ENCODE peak calls at places on chromosomes 13 and 19, in ten cellular contexts. One of them, this sample, is unnamed.

GRCh38 chr13:105442941-105443340 is 1092.5 kb downstream of the EFNB2 start:
- DNase-seq in suprapubic skin: no peak
- DNase-seq in ovary: no peak
- DNase-seq in tibial nerve: no peak
- DNase-seq in sigmoid colon: no peak
- DNase-seq in A549: peak
- DNase-seq in K562: no peak
- DNase-seq in stomach: no peak
- DNase-seq in H1: no peak
- DNase-seq in GM12878: no peak
- DNase-seq in this sample: no peak

GRCh38 chr13:95982144-95982543 is 71.1 kb downstream of the UGGT2 start:
- DNase-seq in suprapubic skin: no peak
- DNase-seq in ovary: no peak
- DNase-seq in tibial nerve: no peak
- DNase-seq in sigmoid colon: no peak
- DNase-seq in A549: no peak
- DNase-seq in K562: peak
- DNase-seq in stomach: no peak
- DNase-seq in H1: no peak
- DNase-seq in GM12878: no peak
- DNase-seq in this sample: no peak

GRCh38 chr13:49308104-49308875 is 60.6 kb downstream of the CDADC1 start:
- DNase-seq in suprapubic skin: peak
- DNase-seq in ovary: peak
- DNase-seq in tibial nerve: peak
- DNase-seq in sigmoid colon: peak
- DNase-seq in A549: no peak
- DNase-seq in K562: no peak
- DNase-seq in stomach: peak
- DNase-seq in H1: no peak
- DNase-seq in GM12878: no peak
- DNase-seq in this sample: no peak

GRCh38 chr13:68261105-68261504 is 1031.0 kb upstream of the PCDH9 start:
- DNase-seq in suprapubic skin: no peak
- DNase-seq in ovary: no peak
- DNase-seq in tibial nerve: no peak
- DNase-seq in sigmoid colon: no peak
- DNase-seq in A549: no peak
- DNase-seq in K562: peak
- DNase-seq in stomach: no peak
- DNase-seq in H1: peak
- DNase-seq in GM12878: no peak
- DNase-seq in this sample: no peak

GRCh38 chr19:9039728-9040127 is 29.5 kb upstream of the MUC16 start:
- DNase-seq in suprapubic skin: no peak
- DNase-seq in ovary: no peak
- DNase-seq in tibial nerve: no peak
- DNase-seq in sigmoid colon: no peak
- DNase-seq in A549: no peak
- DNase-seq in K562: no peak
- DNase-seq in stomach: no peak
- DNase-seq in H1: no peak
- DNase-seq in GM12878: no peak
- DNase-seq in this sample: no peak

GRCh38 chr13:46354143-46355087 is 32.6 kb downstream of the RUBCNL start:
- DNase-seq in suprapubic skin: no peak
- DNase-seq in ovary: no peak
- DNase-seq in tibial nerve: no peak
- DNase-seq in sigmoid colon: no peak
- DNase-seq in A549: peak
- DNase-seq in K562: peak
- DNase-seq in stomach: no peak
- DNase-seq in H1: no peak
- DNase-seq in GM12878: peak
- DNase-seq in this sample: no peak

GRCh38 chr19:35291259-35291658 is 702 bp upstream of the MAG start:
- DNase-seq in suprapubic skin: no peak
- DNase-seq in ovary: no peak
- DNase-seq in tibial nerve: no peak
- DNase-seq in sigmoid colon: no peak
- DNase-seq in A549: no peak
- DNase-seq in K562: no peak
- DNase-seq in stomach: no peak
- DNase-seq in H1: no peak
- DNase-seq in GM12878: no peak
- DNase-seq in this sample: no peak

GRCh38 chr13:106372199-106373160 is 163.0 kb downstream of the EFNB2 start:
- DNase-seq in suprapubic skin: no peak
- DNase-seq in ovary: no peak
- DNase-seq in tibial nerve: no peak
- DNase-seq in sigmoid colon: no peak
- DNase-seq in A549: no peak
- DNase-seq in K562: no peak
- DNase-seq in stomach: no peak
- DNase-seq in H1: no peak
- DNase-seq in GM12878: no peak
- DNase-seq in this sample: peak

GRCh38 chr13:30340367-30341184 is 33.2 kb upstream of the KATNAL1 start:
- DNase-seq in suprapubic skin: no peak
- DNase-seq in ovary: peak
- DNase-seq in tibial nerve: no peak
- DNase-seq in sigmoid colon: peak
- DNase-seq in A549: no peak
- DNase-seq in K562: peak
- DNase-seq in stomach: no peak
- DNase-seq in H1: no peak
- DNase-seq in GM12878: no peak
- DNase-seq in this sample: no peak

GRCh38 chr19:19109601-19110000 is 28.7 kb downstream of the TMEM161A start:
- DNase-seq in suprapubic skin: no peak
- DNase-seq in ovary: no peak
- DNase-seq in tibial nerve: no peak
- DNase-seq in sigmoid colon: no peak
- DNase-seq in A549: no peak
- DNase-seq in K562: no peak
- DNase-seq in stomach: no peak
- DNase-seq in H1: no peak
- DNase-seq in GM12878: no peak
- DNase-seq in this sample: no peak

GRCh38 chr13:102877285-102877684 is 31.5 kb downstream of the ERCC5 start:
- DNase-seq in suprapubic skin: no peak
- DNase-seq in ovary: no peak
- DNase-seq in tibial nerve: no peak
- DNase-seq in sigmoid colon: no peak
- DNase-seq in A549: no peak
- DNase-seq in K562: no peak
- DNase-seq in stomach: no peak
- DNase-seq in H1: no peak
- DNase-seq in GM12878: no peak
- DNase-seq in this sample: no peak

GRCh38 chr19:32814624-32815023 is 54.9 kb downstream of the SLC7A9 start:
- DNase-seq in suprapubic skin: peak
- DNase-seq in ovary: no peak
- DNase-seq in tibial nerve: no peak
- DNase-seq in sigmoid colon: no peak
- DNase-seq in A549: no peak
- DNase-seq in K562: no peak
- DNase-seq in stomach: no peak
- DNase-seq in H1: no peak
- DNase-seq in GM12878: no peak
- DNase-seq in this sample: no peak

GRCh38 chr19:45499196-45500180 is 1.2 kb downstream of the PPM1N start:
- DNase-seq in suprapubic skin: no peak
- DNase-seq in ovary: peak
- DNase-seq in tibial nerve: no peak
- DNase-seq in sigmoid colon: no peak
- DNase-seq in A549: no peak
- DNase-seq in K562: peak
- DNase-seq in stomach: no peak
- DNase-seq in H1: peak
- DNase-seq in GM12878: no peak
- DNase-seq in this sample: no peak

DNA sequence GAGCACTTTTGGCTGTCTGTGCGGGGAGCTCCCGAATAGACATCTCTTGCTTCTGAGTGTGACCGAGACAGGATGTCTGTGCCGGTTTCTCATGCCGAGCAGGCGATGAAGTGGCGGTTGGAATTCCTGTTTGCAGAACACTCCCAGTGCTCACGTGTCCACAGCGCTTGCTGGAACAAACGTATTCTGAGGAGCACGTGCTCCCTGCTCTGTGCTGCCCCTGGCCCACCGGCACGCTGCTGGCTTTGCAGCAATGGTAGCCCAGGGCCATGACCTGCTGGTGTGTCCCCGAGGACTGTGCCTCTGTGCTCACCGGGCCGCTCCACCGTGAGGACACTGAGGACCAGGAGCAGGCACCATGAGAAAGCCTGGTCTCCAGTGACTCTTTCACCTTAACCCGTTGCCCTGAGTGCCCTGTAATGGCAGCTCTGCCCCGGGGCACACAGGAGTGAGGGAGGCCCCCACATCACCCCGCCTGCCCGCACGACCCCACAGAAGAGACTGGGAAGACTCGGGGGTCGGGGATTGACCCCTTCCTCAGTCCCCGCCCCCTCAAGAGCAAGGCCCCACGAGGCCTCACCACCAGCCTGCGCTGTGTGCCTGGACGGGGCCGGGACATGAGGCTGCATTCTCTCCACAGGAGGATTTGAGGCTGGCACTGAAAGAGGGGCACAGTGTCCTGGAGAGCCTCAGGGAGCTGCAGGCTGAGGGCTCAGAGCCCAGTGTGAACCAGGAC is 40.0 kb upstream of the F7 start:
- DNase-seq in suprapubic skin: no peak
- DNase-seq in ovary: no peak
- DNase-seq in tibial nerve: no peak
- DNase-seq in sigmoid colon: no peak
- DNase-seq in A549: no peak
- DNase-seq in K562: no peak
- DNase-seq in stomach: no peak
- DNase-seq in H1: no peak
- DNase-seq in GM12878: no peak
- DNase-seq in this sample: peak
- TF ChIP-seq EP300 in suprapubic skin: no peak
- TF ChIP-seq EP300 in ovary: no peak
- TF ChIP-seq EP300 in tibial nerve: no peak
- TF ChIP-seq EP300 in sigmoid colon: no peak
- TF ChIP-seq EP300 in A549: no peak
- TF ChIP-seq EP300 in K562: no peak
- TF ChIP-seq EP300 in stomach: no peak
- TF ChIP-seq EP300 in H1: no peak
- TF ChIP-seq EP300 in GM12878: no peak
- TF ChIP-seq EP300 in this sample: no peak

GRCh38 chr19:3570619-3571018 is 2.1 kb upstream of the HMG20B start:
- DNase-seq in suprapubic skin: no peak
- DNase-seq in ovary: no peak
- DNase-seq in tibial nerve: no peak
- DNase-seq in sigmoid colon: no peak
- DNase-seq in A549: no peak
- DNase-seq in K562: no peak
- DNase-seq in stomach: no peak
- DNase-seq in H1: no peak
- DNase-seq in GM12878: no peak
- DNase-seq in this sample: no peak

GRCh38 chr19:3573162-3573857 is 566 bp downstream of the HMG20B start:
- DNase-seq in suprapubic skin: no peak
- DNase-seq in ovary: no peak
- DNase-seq in tibial nerve: no peak
- DNase-seq in sigmoid colon: peak
- DNase-seq in A549: no peak
- DNase-seq in K562: peak
- DNase-seq in stomach: peak
- DNase-seq in H1: no peak
- DNase-seq in GM12878: no peak
- DNase-seq in this sample: peak

GRCh38 chr19:3573858-3574637 is 1.3 kb downstream of the HMG20B start:
- DNase-seq in suprapubic skin: peak
- DNase-seq in ovary: peak
- DNase-seq in tibial nerve: peak
- DNase-seq in sigmoid colon: peak
- DNase-seq in A549: peak
- DNase-seq in K562: peak
- DNase-seq in stomach: peak
- DNase-seq in H1: peak
- DNase-seq in GM12878: peak
- DNase-seq in this sample: peak

GRCh38 chr19:3572132-3572854 is 451 bp upstream of the HMG20B start:
- DNase-seq in suprapubic skin: peak
- DNase-seq in ovary: peak
- DNase-seq in tibial nerve: peak
- DNase-seq in sigmoid colon: peak
- DNase-seq in A549: peak
- DNase-seq in K562: peak
- DNase-seq in stomach: peak
- DNase-seq in H1: peak
- DNase-seq in GM12878: peak
- DNase-seq in this sample: peak

DNA sequence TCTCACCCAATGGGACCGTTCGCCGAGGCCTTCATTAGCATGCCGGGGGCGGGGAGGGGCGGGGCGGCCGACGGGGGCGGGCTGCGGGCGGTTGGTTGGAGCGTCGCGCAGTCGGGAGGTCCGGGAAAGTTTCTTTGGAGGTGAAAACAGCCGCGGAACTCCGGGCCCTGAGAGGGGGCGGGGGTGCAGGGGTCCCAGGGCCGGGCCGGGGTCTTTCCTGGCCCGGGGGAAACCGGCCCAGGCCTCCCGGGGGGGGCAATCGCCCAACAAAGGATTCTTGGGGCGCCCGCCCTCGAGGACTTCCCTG is at the start of gene HMG20B:
- DNase-seq in suprapubic skin: no peak
- DNase-seq in ovary: no peak
- DNase-seq in tibial nerve: no peak
- DNase-seq in sigmoid colon: no peak
- DNase-seq in A549: no peak
- DNase-seq in K562: no peak
- DNase-seq in stomach: no peak
- DNase-seq in H1: no peak
- DNase-seq in GM12878: no peak
- DNase-seq in this sample: no peak
- TF ChIP-seq POLR2A in suprapubic skin: no peak
- TF ChIP-seq POLR2A in ovary: no peak
- TF ChIP-seq POLR2A in tibial nerve: peak
- TF ChIP-seq POLR2A in sigmoid colon: no peak
- TF ChIP-seq POLR2A in A549: no peak
- TF ChIP-seq POLR2A in K562: no peak
- TF ChIP-seq POLR2A in stomach: no peak
- TF ChIP-seq POLR2A in H1: no peak
- TF ChIP-seq POLR2A in GM12878: peak
- TF ChIP-seq POLR2A in this sample: peak

GRCh38 chr19:11763611-11764010 is 3.2 kb upstream of the ZNF441 start:
- DNase-seq in suprapubic skin: no peak
- DNase-seq in ovary: no peak
- DNase-seq in tibial nerve: no peak
- DNase-seq in sigmoid colon: no peak
- DNase-seq in A549: no peak
- DNase-seq in K562: no peak
- DNase-seq in stomach: no peak
- DNase-seq in H1: no peak
- DNase-seq in GM12878: no peak
- DNase-seq in this sample: no peak
- TF ChIP-seq EP300 in suprapubic skin: no peak
- TF ChIP-seq EP300 in ovary: no peak
- TF ChIP-seq EP300 in tibial nerve: no peak
- TF ChIP-seq EP300 in sigmoid colon: no peak
- TF ChIP-seq EP300 in A549: no peak
- TF ChIP-seq EP300 in K562: no peak
- TF ChIP-seq EP300 in stomach: no peak
- TF ChIP-seq EP300 in H1: no peak
- TF ChIP-seq EP300 in GM12878: no peak
- TF ChIP-seq EP300 in this sample: no peak

GRCh38 chr19:50358483-50359431 is 6.7 kb downstream of the NAPSA start:
- DNase-seq in suprapubic skin: no peak
- DNase-seq in ovary: peak
- DNase-seq in tibial nerve: no peak
- DNase-seq in sigmoid colon: peak
- DNase-seq in A549: no peak
- DNase-seq in K562: peak
- DNase-seq in stomach: peak
- DNase-seq in H1: no peak
- DNase-seq in GM12878: peak
- DNase-seq in this sample: peak
- TF ChIP-seq POLR2A in suprapubic skin: no peak
- TF ChIP-seq POLR2A in ovary: peak
- TF ChIP-seq POLR2A in tibial nerve: peak
- TF ChIP-seq POLR2A in sigmoid colon: peak
- TF ChIP-seq POLR2A in A549: no peak
- TF ChIP-seq POLR2A in K562: peak
- TF ChIP-seq POLR2A in stomach: no peak
- TF ChIP-seq POLR2A in H1: no peak
- TF ChIP-seq POLR2A in GM12878: peak
- TF ChIP-seq POLR2A in this sample: peak

This sample was measured in upper lobe of left lung.